ENCODE peak calls at places on chromosomes 1 and 21, in four cellular contexts. One of them, this sample, is unnamed.

GRCh38 chr1:238951809-238952208 is 434.6 kb upstream of the CHRM3 start:
- DNase-seq in bronchial epithelial cell: peak; percentile 60
- DNase-seq in RWPE2: no peak
- DNase-seq in heart right ventricle: no peak
- DNase-seq in this sample: no peak

GRCh38 chr1:210362526-210362925 is 33.8 kb downstream of the HHAT start:
- DNase-seq in bronchial epithelial cell: no peak
- DNase-seq in RWPE2: no peak
- DNase-seq in heart right ventricle: peak; percentile 41
- DNase-seq in this sample: no peak

GRCh38 chr1:5312870-5313269 is 658.5 kb downstream of the AJAP1 start:
- DNase-seq in bronchial epithelial cell: no peak
- DNase-seq in RWPE2: no peak
- DNase-seq in heart right ventricle: no peak
- DNase-seq in this sample: no peak

GRCh38 chr1:177328251-177328650 is 157.5 kb downstream of the BRINP2 start:
- DNase-seq in bronchial epithelial cell: no peak
- DNase-seq in RWPE2: no peak
- DNase-seq in heart right ventricle: no peak
- DNase-seq in this sample: no peak

GRCh38 chr1:43688594-43689000 is 18.7 kb upstream of the ST3GAL3 start:
- DNase-seq in bronchial epithelial cell: peak; percentile 50
- DNase-seq in RWPE2: no peak
- DNase-seq in heart right ventricle: no peak
- DNase-seq in this sample: no peak

GRCh38 chr1:188499690-188500089 is 1670.9 kb downstream of the PLA2G4A start:
- DNase-seq in bronchial epithelial cell: no peak
- DNase-seq in RWPE2: no peak
- DNase-seq in heart right ventricle: no peak
- DNase-seq in this sample: no peak

GRCh38 chr1:15755643-15756040 is 3.0 kb upstream of the FBLIM1 start:
- DNase-seq in bronchial epithelial cell: no peak
- DNase-seq in RWPE2: no peak
- DNase-seq in heart right ventricle: no peak
- DNase-seq in this sample: no peak

GRCh38 chr1:32798679-32799416 is 18.3 kb downstream of the YARS1 start:
- DNase-seq in bronchial epithelial cell: no peak
- DNase-seq in RWPE2: no peak
- DNase-seq in heart right ventricle: no peak
- DNase-seq in this sample: no peak

GRCh38 chr1:243523766-243524165 is 267.9 kb downstream of the SDCCAG8 start:
- DNase-seq in bronchial epithelial cell: no peak
- DNase-seq in RWPE2: no peak
- DNase-seq in heart right ventricle: no peak
- DNase-seq in this sample: no peak

GRCh38 chr1:115656461-115657077 is 14.8 kb downstream of the VANGL1 start:
- DNase-seq in bronchial epithelial cell: no peak
- DNase-seq in RWPE2: no peak
- DNase-seq in heart right ventricle: no peak
- DNase-seq in this sample: no peak

GRCh38 chr1:40185951-40186864 is 25.0 kb downstream of the RLF start:
- DNase-seq in bronchial epithelial cell: peak; percentile 67
- DNase-seq in RWPE2: no peak
- DNase-seq in heart right ventricle: no peak
- DNase-seq in this sample: no peak

GRCh38 chr1:2879026-2879425 is 77.5 kb upstream of the TTC34 start:
- DNase-seq in bronchial epithelial cell: no peak
- DNase-seq in RWPE2: no peak
- DNase-seq in heart right ventricle: no peak
- DNase-seq in this sample: no peak

GRCh38 chr1:95072532-95073419 is at the start of gene ALG14:
- DNase-seq in bronchial epithelial cell: peak; percentile 91
- DNase-seq in RWPE2: peak; percentile 94
- DNase-seq in heart right ventricle: peak; percentile 96
- DNase-seq in this sample: peak; percentile 88

GRCh38 chr1:219310181-219310728 is 136.6 kb downstream of the LYPLAL1 start:
- DNase-seq in bronchial epithelial cell: no peak
- DNase-seq in RWPE2: no peak
- DNase-seq in heart right ventricle: no peak
- DNase-seq in this sample: no peak

GRCh38 chr1:9161963-9162362 is 33.1 kb upstream of the GPR157 start:
- DNase-seq in bronchial epithelial cell: no peak
- DNase-seq in RWPE2: no peak
- DNase-seq in heart right ventricle: no peak
- DNase-seq in this sample: no peak

GRCh38 chr1:69824932-69825331 is 257.2 kb downstream of the LRRC7 start:
- DNase-seq in bronchial epithelial cell: no peak
- DNase-seq in RWPE2: no peak
- DNase-seq in heart right ventricle: peak; percentile 7
- DNase-seq in this sample: no peak

GRCh38 chr1:56533621-56534020 is 45.7 kb downstream of the PLPP3 start:
- DNase-seq in bronchial epithelial cell: peak; percentile 95
- DNase-seq in RWPE2: no peak
- DNase-seq in heart right ventricle: no peak
- DNase-seq in this sample: no peak

GRCh38 chr1:147389532-147390184 is 147.2 kb downstream of the CHD1L start:
- DNase-seq in bronchial epithelial cell: peak; percentile 47
- DNase-seq in RWPE2: no peak
- DNase-seq in heart right ventricle: no peak
- DNase-seq in this sample: no peak

GRCh38 chr1:6688757-6689156 is 12.9 kb downstream of the DNAJC11 start:
- DNase-seq in bronchial epithelial cell: no peak
- DNase-seq in RWPE2: no peak
- DNase-seq in heart right ventricle: no peak
- DNase-seq in this sample: no peak

GRCh38 chr1:99098589-99098988 is 93.9 kb upstream of the PLPPR5 start:
- DNase-seq in bronchial epithelial cell: no peak
- DNase-seq in RWPE2: no peak
- DNase-seq in heart right ventricle: no peak
- DNase-seq in this sample: no peak

GRCh38 chr1:68051475-68051874 is 1.0 kb upstream of the DIRAS3 start:
- DNase-seq in bronchial epithelial cell: peak; percentile 58
- DNase-seq in RWPE2: no peak
- DNase-seq in heart right ventricle: peak; percentile 45
- DNase-seq in this sample: no peak

GRCh38 chr21:40770435-40771055 is 76.4 kb downstream of the DSCAM start:
- DNase-seq in bronchial epithelial cell: no peak
- DNase-seq in RWPE2: no peak
- DNase-seq in heart right ventricle: no peak
- DNase-seq in this sample: no peak

GRCh38 chr1:59199734-59200376 is 97.0 kb upstream of the FGGY start:
- DNase-seq in bronchial epithelial cell: peak; percentile 22
- DNase-seq in RWPE2: no peak
- DNase-seq in heart right ventricle: no peak
- DNase-seq in this sample: no peak

GRCh38 chr1:232166942-232167341 is 463.0 kb downstream of the SIPA1L2 start:
- DNase-seq in bronchial epithelial cell: peak; percentile 10
- DNase-seq in RWPE2: no peak
- DNase-seq in heart right ventricle: no peak
- DNase-seq in this sample: no peak

GRCh38 chr1:205283270-205284147 is 38.0 kb downstream of the NUAK2 start:
- DNase-seq in bronchial epithelial cell: no peak
- DNase-seq in RWPE2: no peak
- DNase-seq in heart right ventricle: no peak
- DNase-seq in this sample: no peak

GRCh38 chr1:59499956-59500569 is 203.2 kb downstream of the FGGY start:
- DNase-seq in bronchial epithelial cell: no peak
- DNase-seq in RWPE2: no peak
- DNase-seq in heart right ventricle: no peak
- DNase-seq in this sample: no peak

GRCh38 chr1:101964708-101965107 is 32.0 kb downstream of the OLFM3 start:
- DNase-seq in bronchial epithelial cell: no peak
- DNase-seq in RWPE2: no peak
- DNase-seq in heart right ventricle: no peak
- DNase-seq in this sample: no peak

GRCh38 chr1:6489799-6490180 is 1.7 kb downstream of the PLEKHG5 start:
- DNase-seq in bronchial epithelial cell: peak; percentile 77
- DNase-seq in RWPE2: no peak
- DNase-seq in heart right ventricle: peak; percentile 64
- DNase-seq in this sample: peak; percentile 65

GRCh38 chr1:54543729-54544496 is 4.1 kb upstream of the ACOT11 start:
- DNase-seq in bronchial epithelial cell: peak; percentile 75
- DNase-seq in RWPE2: no peak
- DNase-seq in heart right ventricle: no peak
- DNase-seq in this sample: no peak

GRCh38 chr1:175646439-175647209 is 96.8 kb downstream of the TNR start:
- DNase-seq in bronchial epithelial cell: no peak
- DNase-seq in RWPE2: no peak
- DNase-seq in heart right ventricle: no peak
- DNase-seq in this sample: no peak

GRCh38 chr1:240312872-240313271 is 221.2 kb downstream of the FMN2 start:
- DNase-seq in bronchial epithelial cell: peak; percentile 94
- DNase-seq in RWPE2: no peak
- DNase-seq in heart right ventricle: no peak
- DNase-seq in this sample: no peak

GRCh38 chr1:15678578-15678977 is 5.5 kb upstream of the PLEKHM2 start:
- DNase-seq in bronchial epithelial cell: peak; percentile 96
- DNase-seq in RWPE2: peak; percentile 74
- DNase-seq in heart right ventricle: no peak
- DNase-seq in this sample: no peak

DNA sequence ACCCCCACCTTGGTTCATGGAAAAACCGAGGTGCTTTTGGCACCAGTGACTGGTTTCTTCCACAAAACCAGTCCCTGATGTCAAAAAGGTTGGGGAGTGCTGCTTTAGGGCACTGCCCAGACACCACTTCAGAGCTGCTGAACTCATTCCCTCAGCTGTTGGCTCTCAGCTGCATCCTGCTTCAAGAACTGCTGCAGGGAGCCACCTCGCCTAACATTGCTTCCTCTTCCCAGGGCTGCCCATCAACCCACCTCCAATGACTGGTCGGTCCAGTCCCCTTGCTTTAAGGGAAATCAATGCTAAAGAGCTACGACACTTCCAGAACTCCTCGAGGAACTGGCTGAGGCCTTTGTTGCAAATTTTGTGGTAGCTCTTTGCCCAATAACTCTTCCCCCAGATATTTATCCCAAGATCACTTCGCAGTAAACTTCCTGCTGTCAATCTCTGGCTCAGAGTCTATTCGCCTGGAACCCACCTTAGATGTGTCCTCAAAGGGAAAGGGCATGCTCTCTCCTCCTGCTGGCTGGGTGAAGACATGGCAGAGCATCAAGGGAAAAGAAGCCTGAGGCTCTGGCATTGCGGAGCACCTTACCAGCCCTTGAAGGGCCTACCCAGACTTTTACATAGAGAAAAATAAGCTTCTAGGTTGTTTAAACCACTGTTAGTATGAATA is 29.0 kb downstream of the C1orf52 start:
- DNase-seq in bronchial epithelial cell: no peak
- DNase-seq in RWPE2: no peak
- DNase-seq in heart right ventricle: no peak
- DNase-seq in this sample: no peak
- TF ChIP-seq CTCF in bronchial epithelial cell: peak; percentile 26
- TF ChIP-seq CTCF in RWPE2: peak; percentile 21
- TF ChIP-seq CTCF in heart right ventricle: no peak
- TF ChIP-seq CTCF in this sample: no peak

GRCh38 chr1:245121523-245121922 is 33.3 kb upstream of the KIF26B start:
- DNase-seq in bronchial epithelial cell: no peak
- DNase-seq in RWPE2: no peak
- DNase-seq in heart right ventricle: no peak
- DNase-seq in this sample: no peak
- TF ChIP-seq CTCF in bronchial epithelial cell: no peak
- TF ChIP-seq CTCF in RWPE2: no peak
- TF ChIP-seq CTCF in heart right ventricle: no peak
- TF ChIP-seq CTCF in this sample: no peak

GRCh38 chr1:217590598-217590997 is 40.3 kb downstream of the GPATCH2 start:
- DNase-seq in bronchial epithelial cell: no peak
- DNase-seq in RWPE2: no peak
- DNase-seq in heart right ventricle: no peak
- DNase-seq in this sample: no peak
- TF ChIP-seq CTCF in bronchial epithelial cell: no peak
- TF ChIP-seq CTCF in RWPE2: no peak
- TF ChIP-seq CTCF in heart right ventricle: no peak
- TF ChIP-seq CTCF in this sample: no peak

DNA sequence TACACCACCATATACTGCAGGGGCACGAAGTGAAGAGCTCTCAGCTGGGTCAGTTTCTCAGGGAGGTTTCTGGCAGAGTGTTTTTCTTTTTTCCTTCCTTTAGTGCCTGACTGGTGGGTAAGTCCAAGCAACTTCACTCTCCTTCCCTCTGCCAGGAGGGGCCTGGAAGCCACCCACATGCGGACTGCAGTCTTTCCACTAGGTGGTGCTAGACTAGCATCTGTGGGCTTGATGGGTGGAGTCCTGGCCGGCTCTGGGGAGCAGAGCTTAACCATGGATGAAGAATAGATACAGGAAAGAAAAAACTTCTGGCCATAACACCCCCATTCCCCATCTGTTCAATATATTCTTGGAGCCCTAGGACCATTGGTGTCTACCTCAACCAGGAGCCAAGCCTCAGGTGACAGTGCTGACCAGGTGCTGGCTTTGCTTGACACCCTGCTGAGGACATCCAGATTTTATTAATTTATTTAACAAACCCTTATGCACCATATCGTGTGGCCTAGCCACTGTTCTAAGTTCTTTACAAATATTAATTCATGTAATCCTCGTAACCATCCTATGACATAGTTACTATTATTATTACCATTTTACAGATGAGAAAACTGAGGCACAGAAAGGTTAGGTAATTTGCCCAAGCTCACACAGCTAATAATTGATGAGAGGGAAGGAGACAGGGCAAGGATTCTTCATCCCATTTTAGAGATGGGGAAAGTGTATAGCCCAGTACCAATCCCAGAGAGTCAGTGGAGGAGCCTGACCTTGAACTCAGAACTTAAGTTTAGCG is 126.7 kb upstream of the CSF3R start:
- DNase-seq in bronchial epithelial cell: peak; percentile 37
- DNase-seq in RWPE2: no peak
- DNase-seq in heart right ventricle: peak; percentile 7
- DNase-seq in this sample: peak; percentile 23
- TF ChIP-seq CTCF in bronchial epithelial cell: peak; percentile 79
- TF ChIP-seq CTCF in RWPE2: peak; percentile 57
- TF ChIP-seq CTCF in heart right ventricle: no peak
- TF ChIP-seq CTCF in this sample: peak; percentile 55

GRCh38 chr1:165871311-165872067 is 44.1 kb downstream of the UCK2 start:
- DNase-seq in bronchial epithelial cell: peak; percentile 47
- DNase-seq in RWPE2: no peak
- DNase-seq in heart right ventricle: peak; percentile 55
- DNase-seq in this sample: peak; percentile 33
- TF ChIP-seq CTCF in bronchial epithelial cell: no peak
- TF ChIP-seq CTCF in RWPE2: no peak
- TF ChIP-seq CTCF in heart right ventricle: peak; percentile 14
- TF ChIP-seq CTCF in this sample: peak; percentile 9

This sample was measured in natural killer cell.